ENCODE peak calls at places on chromosomes 12 and 14, in ten cellular contexts. X, T, D, H, L, P, Z, V, F and C are unnamed samples.
A peak's percentile ranks its signal among the peaks of the same experiment; 100 is the strongest.

GRCh38 chr12:123270380-123271181 is 1.1 kb downstream of the CDK2AP1 start:
- DNase-seq in H (peak; percentile 35), Z (no peak), D (peak; percentile 17), F (peak; percentile 39), P (no peak), T (no peak), L (peak; percentile 55), V (no peak), X (peak; percentile 42), C (no peak)

GRCh38 chr12:56081393-56082347 is 1.7 kb downstream of the ERBB3 start:
- DNase-seq in P (no peak), T (no peak), H (no peak), Z (no peak), F (no peak), L (no peak), X (peak; percentile 18), V (no peak), D (peak; percentile 79), C (no peak)

GRCh38 chr14:33509927-33510535 is 440.8 kb downstream of the EGLN3 start:
- DNase-seq in F (peak; percentile 0), H (no peak), X (no peak), Z (peak; percentile 3), D (no peak), P (no peak), L (peak; percentile 29), T (no peak), V (no peak), C (no peak)

GRCh38 chr12:70982991-70983390 is 62.5 kb upstream of the PTPRR start:
- DNase-seq in F (no peak), L (no peak), D (no peak), P (no peak), Z (no peak), H (no peak), V (no peak), T (no peak), X (peak; percentile 4), C (no peak)

GRCh38 chr14:86035882-86036281 is 505.9 kb downstream of the FLRT2 start:
- DNase-seq in P (no peak), D (peak; percentile 32), T (no peak), H (no peak), F (peak; percentile 28), Z (no peak), L (no peak), V (no peak), X (peak; percentile 34), C (no peak)

GRCh38 chr14:97180304-97181200 is 383.4 kb downstream of the VRK1 start:
- DNase-seq in X (no peak), F (no peak), H (no peak), V (no peak), T (no peak), D (no peak), P (no peak), L (no peak), Z (peak; percentile 31), C (no peak)

GRCh38 chr12:67710582-67710981 is 62.0 kb downstream of the DYRK2 start:
- DNase-seq in P (no peak), T (no peak), L (no peak), Z (no peak), H (no peak), F (peak; percentile 81), D (peak; percentile 79), X (no peak), V (no peak), C (no peak)

GRCh38 chr14:23142826-23143225 is 23.8 kb upstream of the CEBPE start:
- DNase-seq in L (no peak), T (no peak), X (no peak), V (no peak), Z (no peak), H (no peak), F (no peak), D (no peak), P (no peak), C (no peak)

GRCh38 chr14:101176535-101177205 is 273.1 kb upstream of the RTL1 start:
- DNase-seq in L (no peak), X (no peak), T (no peak), Z (no peak), F (no peak), V (no peak), H (no peak), P (no peak), D (no peak), C (no peak)

GRCh38 chr12:105170139-105170538 is 62.6 kb downstream of the WASHC4 start:
- DNase-seq in H (no peak), V (no peak), T (no peak), Z (no peak), D (no peak), P (no peak), L (no peak), F (no peak), X (no peak), C (no peak)

GRCh38 chr12:40010899-40011774 is 94.7 kb downstream of the SLC2A13 start:
- DNase-seq in V (peak; percentile 51), T (no peak), L (peak; percentile 42), D (peak; percentile 77), Z (peak; percentile 10), H (peak; percentile 74), P (no peak), X (peak; percentile 82), F (peak; percentile 81), C (peak; percentile 4)

GRCh38 chr12:75603475-75603874 is 92.1 kb upstream of the KRR1 start:
- DNase-seq in Z (no peak), P (no peak), H (no peak), V (no peak), L (no peak), F (peak; percentile 74), T (no peak), D (no peak), X (no peak), C (no peak)

GRCh38 chr14:35244542-35244941 is 47.6 kb upstream of the PSMA6 start:
- DNase-seq in Z (no peak), F (no peak), P (no peak), X (no peak), H (no peak), V (no peak), T (no peak), D (no peak), L (no peak), C (no peak)

GRCh38 chr12:114499338-114499737 is 93.4 kb upstream of the TBX5 start:
- DNase-seq in Z (no peak), V (no peak), X (no peak), P (no peak), D (no peak), T (no peak), H (no peak), F (no peak), L (no peak), C (no peak)

GRCh38 chr12:116879509-116880212 is 1.6 kb downstream of the HRK start:
- DNase-seq in P (no peak), L (no peak), H (peak; percentile 42), X (peak; percentile 32), T (no peak), F (no peak), D (peak; percentile 19), Z (no peak), V (no peak), C (no peak)

GRCh38 chr14:50001999-50002925 is 109.4 kb downstream of the ARF6 start:
- DNase-seq in H (no peak), X (no peak), V (no peak), Z (no peak), L (no peak), D (no peak), F (no peak), T (no peak), P (no peak), C (peak; percentile 9)

GRCh38 chr14:69553221-69553620 is 21.4 kb downstream of the CCDC177 start:
- DNase-seq in Z (no peak), P (no peak), L (no peak), F (no peak), V (no peak), X (no peak), T (no peak), D (no peak), H (no peak), C (no peak)

GRCh38 chr14:69154779-69155178 is 1.9 kb upstream of the DCAF5 start:
- DNase-seq in Z (no peak), X (peak; percentile 38), T (no peak), P (no peak), L (no peak), V (no peak), F (no peak), D (peak; percentile 23), H (no peak), C (no peak)

GRCh38 chr12:108110844-108111243 is 18.2 kb upstream of the WSCD2 start:
- DNase-seq in T (no peak), L (no peak), Z (no peak), H (no peak), X (no peak), D (no peak), F (no peak), V (no peak), P (no peak), C (no peak)

GRCh38 chr14:102049258-102050025 is 37.4 kb downstream of the HSP90AA1 start:
- DNase-seq in L (no peak), P (no peak), X (no peak), V (no peak), D (no peak), T (no peak), Z (no peak), H (no peak), F (peak; percentile 51), C (no peak)

GRCh38 chr12:128606040-128606439 is 217.7 kb downstream of the SLC15A4 start:
- DNase-seq in T (no peak), P (no peak), F (no peak), L (no peak), V (no peak), Z (no peak), H (no peak), X (no peak), D (no peak), C (no peak)

GRCh38 chr12:111405149-111405855 is 421 bp upstream of the SH2B3 start:
- DNase-seq in P (peak; percentile 99), L (peak; percentile 96), V (peak; percentile 63), D (peak; percentile 99), H (peak; percentile 85), Z (peak; percentile 94), T (peak; percentile 85), X (peak; percentile 98), F (peak; percentile 87), C (peak; percentile 99)

GRCh38 chr14:37587881-37588666 is 7.0 kb downstream of the FOXA1 start:
- DNase-seq in F (no peak), L (peak; percentile 12), T (peak; percentile 61), V (no peak), D (peak; percentile 78), Z (no peak), X (peak; percentile 87), P (no peak), H (no peak), C (no peak)

GRCh38 chr14:39265741-39266588 is 32.2 kb downstream of the MIA2 start:
- DNase-seq in V (no peak), H (no peak), D (no peak), P (no peak), X (no peak), T (peak; percentile 2), Z (no peak), F (no peak), L (no peak), C (no peak)

GRCh38 chr14:96362071-96362964 is 823 bp downstream of the ATG2B start:
- DNase-seq in P (no peak), L (peak; percentile 36), Z (peak; percentile 11), D (peak; percentile 72), T (no peak), F (peak; percentile 37), H (peak; percentile 75), V (peak; percentile 36), X (peak; percentile 63), C (no peak)

GRCh38 chr12:11397366-11397765 is 2.0 kb upstream of the PRB2 start:
- DNase-seq in P (no peak), F (no peak), V (no peak), D (no peak), H (no peak), Z (no peak), X (no peak), L (no peak), T (no peak), C (no peak)

GRCh38 chr12:2677142-2677880 is 117.5 kb upstream of the FKBP4 start:
- DNase-seq in X (no peak), H (no peak), P (no peak), Z (no peak), T (no peak), L (no peak), D (no peak), F (no peak), V (no peak), C (no peak)

GRCh38 chr14:103679351-103679750 is 35.9 kb downstream of the XRCC3 start:
- DNase-seq in X (peak; percentile 51), T (no peak), P (no peak), V (peak; percentile 83), Z (peak; percentile 29), F (no peak), L (peak; percentile 41), D (peak; percentile 29), H (no peak), C (peak; percentile 4)